ENCODE peak calls at places on chromosomes 1 and 21, in five cellular contexts. I is CD4-positive, CD25-positive, alpha-beta regulatory T cell; U is GM23248; L is tibial artery; V is heart right ventricle. F is an unnamed sample.

GRCh38 chr1:7783178-7783711 is 846 bp upstream of the PER3 start:
- DNase-seq in I (no peak), U (peak), L (peak), V (peak), F (no peak)

GRCh38 chr1:31575373-31576140 is 758 bp upstream of the TINAGL1 start:
- DNase-seq in I (no peak), U (no peak), L (no peak), V (no peak), F (no peak)

GRCh38 chr1:241391926-241392710 is 35.1 kb upstream of the RGS7 start:
- DNase-seq in I (no peak), U (no peak), L (no peak), V (no peak), F (no peak)

GRCh38 chr21:15034126-15034848 is 30.5 kb downstream of the NRIP1 start:
- DNase-seq in I (peak), U (peak), L (no peak), V (no peak), F (no peak)

GRCh38 chr21:14989359-14989758 is 75.4 kb downstream of the NRIP1 start:
- DNase-seq in I (no peak), U (peak), L (no peak), V (peak), F (no peak)

GRCh38 chr1:183719289-183719688 is 66.2 kb upstream of the APOBEC4 start:
- DNase-seq in I (no peak), U (no peak), L (no peak), V (no peak), F (no peak)

GRCh38 chr1:242824435-242824834 is 299.9 kb upstream of the PLD5 start:
- DNase-seq in I (no peak), U (no peak), L (no peak), V (no peak), F (no peak)

GRCh38 chr1:33274446-33274845 is 18.2 kb downstream of the ZNF362 start:
- DNase-seq in I (no peak), U (no peak), L (peak), V (no peak), F (no peak)

GRCh38 chr1:45340816-45341215 is 576 bp upstream of the MUTYH start:
- DNase-seq in I (peak), U (peak), L (no peak), V (no peak), F (peak)

GRCh38 chr1:160006312-160006940 is 25.4 kb downstream of the PIGM start:
- DNase-seq in I (peak), U (peak), L (no peak), V (peak), F (peak)

GRCh38 chr21:42665026-42665425 is 11.6 kb downstream of the PDE9A start:
- DNase-seq in I (no peak), U (no peak), L (no peak), V (no peak), F (no peak)

GRCh38 chr1:33346921-33347649 is 26.2 kb upstream of the A3GALT2 start:
- DNase-seq in I (peak), U (peak), L (peak), V (peak), F (peak)

GRCh38 chr1:10471411-10472219 is 714 bp downstream of the DFFA start:
- DNase-seq in I (no peak), U (peak), L (no peak), V (no peak), F (no peak)

GRCh38 chr1:70874826-70875225 is 172.8 kb downstream of the PTGER3 start:
- DNase-seq in I (no peak), U (peak), L (no peak), V (no peak), F (no peak)

GRCh38 chr1:116403506-116404136 is 30.6 kb downstream of the ATP1A1 start:
- DNase-seq in I (no peak), U (peak), L (no peak), V (no peak), F (no peak)

GRCh38 chr1:29428216-29428615 is 191.9 kb downstream of the PTPRU start:
- DNase-seq in I (no peak), U (no peak), L (no peak), V (no peak), F (no peak)

GRCh38 chr1:61450454-61451213 is 274.3 kb downstream of the TM2D1 start:
- DNase-seq in I (no peak), U (no peak), L (no peak), V (peak), F (no peak)

GRCh38 chr1:14090531-14090930 is 390.5 kb downstream of the PRDM2 start:
- DNase-seq in I (no peak), U (no peak), L (no peak), V (no peak), F (no peak)

DNA sequence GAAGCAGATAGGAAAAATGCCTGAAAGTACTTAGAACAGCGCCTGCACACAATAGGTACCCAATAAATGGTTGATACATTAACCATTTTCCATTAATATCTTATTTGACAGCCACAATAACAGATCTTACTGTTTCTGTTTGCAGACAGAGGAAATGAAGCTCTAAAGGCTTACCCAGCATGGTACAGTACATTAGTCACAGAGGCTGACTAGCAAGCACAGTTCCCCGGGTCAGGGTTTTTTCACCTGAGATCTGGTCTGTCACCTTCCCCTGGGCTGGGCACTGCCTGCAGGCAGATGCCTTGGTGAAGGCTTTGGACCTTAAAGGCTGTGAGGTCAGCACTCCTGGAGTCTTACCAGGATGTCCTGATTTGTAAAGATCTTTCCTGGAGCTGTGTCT is 2.8 kb downstream of the TRIM63 start:
- DNase-seq in I (no peak), U (no peak), L (no peak), V (no peak), F (no peak)
- H3K4me3 ChIP-seq in I (no peak), U (no peak), L (no peak), V (peak), F (no peak)

GRCh38 chr1:155010211-155010918 is 7.8 kb downstream of the ZBTB7B start:
- DNase-seq in I (peak), U (no peak), L (no peak), V (no peak), F (no peak)

GRCh38 chr1:155008015-155008941 is 5.7 kb downstream of the ZBTB7B start:
- DNase-seq in I (peak), U (no peak), L (no peak), V (no peak), F (no peak)

GRCh38 chr1:155011004-155011416 is 8.4 kb downstream of the ZBTB7B start:
- DNase-seq in I (no peak), U (no peak), L (peak), V (no peak), F (no peak)

GRCh38 chr1:155009221-155009711 is 6.7 kb downstream of the ZBTB7B start:
- DNase-seq in I (peak), U (no peak), L (no peak), V (no peak), F (no peak)

DNA sequence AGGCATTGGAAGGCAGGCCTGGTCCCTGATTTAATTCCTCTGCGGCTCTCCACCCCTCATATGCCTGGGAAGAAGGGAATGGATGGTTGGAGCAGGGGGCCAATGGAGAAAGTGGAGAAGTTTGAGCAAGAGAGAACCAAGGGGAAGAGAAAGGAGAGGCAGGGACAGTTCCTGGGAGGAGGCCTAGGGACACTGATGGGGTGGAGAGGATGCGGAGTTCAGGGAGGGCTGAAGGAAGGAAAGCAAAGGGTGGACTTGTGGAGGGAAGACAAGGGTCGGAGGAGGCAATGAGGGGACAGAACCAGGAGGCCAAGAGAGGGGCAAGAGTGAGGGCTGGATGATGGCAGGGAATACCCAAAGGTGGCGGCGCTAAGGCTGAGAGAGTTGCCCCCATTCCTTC is 7.1 kb downstream of the ZBTB7B start:
- DNase-seq in I (no peak), U (no peak), L (no peak), V (no peak), F (no peak)
- H3K4me3 ChIP-seq in I (peak), U (no peak), L (no peak), V (no peak), F (no peak)

GRCh38 chr1:162376754-162377153 is at the start of gene SPATA46:
- DNase-seq in I (no peak), U (no peak), L (no peak), V (no peak), F (no peak)
- H3K4me3 ChIP-seq in I (no peak), U (no peak), L (no peak), V (no peak), F (no peak)

GRCh38 chr1:78145105-78145580 is 99.4 kb downstream of the GIPC2 start:
- DNase-seq in I (peak), U (peak), L (no peak), V (peak), F (peak)

GRCh38 chr1:78141522-78142231 is 95.9 kb downstream of the GIPC2 start:
- DNase-seq in I (no peak), U (no peak), L (no peak), V (no peak), F (no peak)

GRCh38 chr1:78142731-78143130 is 97.0 kb downstream of the GIPC2 start:
- DNase-seq in I (no peak), U (no peak), L (no peak), V (no peak), F (no peak)

GRCh38 chr1:78143673-78144072 is 97.9 kb downstream of the GIPC2 start:
- DNase-seq in I (no peak), U (no peak), L (no peak), V (no peak), F (no peak)

DNA sequence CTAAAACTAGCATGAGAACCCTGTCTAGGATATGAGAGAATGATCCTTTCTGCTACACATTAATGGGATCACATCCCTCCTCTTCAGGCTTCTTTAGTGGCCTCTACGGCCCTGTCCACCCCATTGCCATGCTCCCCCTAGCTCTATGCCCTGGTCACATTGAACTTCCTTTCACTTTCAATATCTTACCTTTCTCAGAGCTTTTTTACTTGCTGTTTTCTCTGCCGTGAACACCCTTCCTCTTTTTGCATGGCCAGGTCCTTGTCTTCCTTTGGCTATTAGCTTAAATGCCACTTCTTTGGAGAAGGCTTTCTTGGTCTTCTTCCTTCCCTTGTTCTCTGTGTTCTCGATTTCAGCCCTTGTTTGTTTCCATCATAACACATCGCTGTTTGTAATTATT is 97.4 kb downstream of the GIPC2 start:
- DNase-seq in I (peak), U (peak), L (no peak), V (no peak), F (no peak)
- H3K4me3 ChIP-seq in I (peak), U (peak), L (no peak), V (no peak), F (no peak)

GRCh38 chr1:40951943-40952743 is 27.4 kb upstream of the CTPS1 start:
- DNase-seq in I (peak), U (peak), L (peak), V (peak), F (peak)

GRCh38 chr1:40955266-40955665 is 24.2 kb upstream of the CTPS1 start:
- DNase-seq in I (no peak), U (no peak), L (peak), V (no peak), F (no peak)

GRCh38 chr1:40956397-40956796 is 23.1 kb upstream of the CTPS1 start:
- DNase-seq in I (no peak), U (no peak), L (no peak), V (no peak), F (no peak)

GRCh38 chr1:40949563-40949962 is 29.9 kb upstream of the CTPS1 start:
- DNase-seq in I (no peak), U (no peak), L (peak), V (no peak), F (no peak)

GRCh38 chr1:40952744-40953315 is 26.7 kb upstream of the CTPS1 start:
- DNase-seq in I (no peak), U (no peak), L (peak), V (no peak), F (no peak)
- H3K4me3 ChIP-seq in I (no peak), U (no peak), L (no peak), V (no peak), F (no peak)

GRCh38 chr1:18278953-18279712 is 171.5 kb downstream of the IGSF21 start:
- DNase-seq in I (no peak), U (no peak), L (no peak), V (no peak), F (no peak)
- H3K4me3 ChIP-seq in I (no peak), U (no peak), L (no peak), V (no peak), F (no peak)

GRCh38 chr1:53315456-53316048 is 12.3 kb downstream of the LRP8 start:
- DNase-seq in I (no peak), U (no peak), L (no peak), V (no peak), F (no peak)

GRCh38 chr1:53314606-53315005 is 13.3 kb downstream of the LRP8 start:
- DNase-seq in I (no peak), U (no peak), L (no peak), V (no peak), F (no peak)

GRCh38 chr1:53316742-53317650 is 10.9 kb downstream of the LRP8 start:
- DNase-seq in I (no peak), U (no peak), L (no peak), V (no peak), F (no peak)

GRCh38 chr1:53317651-53318539 is 10.0 kb downstream of the LRP8 start:
- DNase-seq in I (no peak), U (no peak), L (no peak), V (no peak), F (no peak)

DNA sequence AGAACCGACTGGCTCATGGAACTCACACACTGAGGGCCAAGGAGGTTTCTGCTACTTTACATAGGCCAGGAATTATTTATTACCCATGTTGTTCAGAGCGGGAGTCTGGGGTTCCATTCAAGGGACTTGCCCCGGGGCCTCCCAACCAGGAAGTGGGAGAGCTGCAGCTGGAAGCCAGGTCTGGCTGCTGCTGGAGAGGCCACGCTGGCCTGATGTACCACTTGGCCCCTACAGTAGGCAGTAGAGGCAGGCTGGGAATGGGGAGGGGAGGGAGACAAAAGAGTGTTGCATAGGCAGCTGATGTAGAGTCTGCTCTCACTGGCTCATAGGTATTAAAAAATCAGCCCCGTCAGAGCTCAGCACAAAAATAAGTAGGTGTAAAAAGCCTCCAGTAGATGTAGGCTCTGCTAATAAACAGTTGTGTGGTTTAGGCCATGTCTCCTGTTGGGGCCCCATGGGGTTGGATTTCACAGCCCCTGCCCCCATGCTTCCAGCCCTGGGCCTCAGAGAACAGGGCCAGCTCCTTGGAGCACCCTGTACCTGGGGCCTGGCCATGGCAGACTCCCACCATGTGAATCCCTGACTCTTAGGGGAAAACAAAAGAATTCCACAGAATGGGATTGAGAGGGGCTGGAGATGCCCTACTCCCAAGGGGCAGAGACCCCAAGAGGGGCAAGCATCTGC is 11.7 kb downstream of the LRP8 start:
- DNase-seq in I (no peak), U (no peak), L (no peak), V (no peak), F (no peak)
- H3K4me3 ChIP-seq in I (no peak), U (no peak), L (no peak), V (no peak), F (no peak)

DNA sequence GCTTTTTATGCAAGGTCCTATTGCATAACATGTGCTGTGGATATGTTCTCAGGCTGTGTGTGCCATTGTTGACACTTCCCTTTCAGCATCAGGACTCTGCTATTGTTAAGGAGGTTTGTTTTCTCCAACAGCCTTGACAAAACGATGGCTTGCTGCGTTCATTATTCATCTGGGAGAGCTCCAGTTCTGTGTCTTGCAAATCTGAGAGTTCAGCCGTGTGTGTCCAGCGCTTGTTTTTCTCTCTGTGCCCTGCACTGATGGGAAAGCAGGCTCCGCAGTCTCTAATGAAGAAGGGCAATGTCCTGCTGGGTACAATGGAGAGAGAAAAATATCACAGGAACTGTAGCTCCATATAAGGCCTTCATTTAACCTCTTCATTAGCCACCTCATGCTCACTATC is 63.7 kb downstream of the CLDN17 start:
- DNase-seq in I (no peak), U (no peak), L (no peak), V (no peak), F (no peak)
- H3K4me3 ChIP-seq in I (no peak), U (no peak), L (no peak), V (no peak), F (no peak)

DNA sequence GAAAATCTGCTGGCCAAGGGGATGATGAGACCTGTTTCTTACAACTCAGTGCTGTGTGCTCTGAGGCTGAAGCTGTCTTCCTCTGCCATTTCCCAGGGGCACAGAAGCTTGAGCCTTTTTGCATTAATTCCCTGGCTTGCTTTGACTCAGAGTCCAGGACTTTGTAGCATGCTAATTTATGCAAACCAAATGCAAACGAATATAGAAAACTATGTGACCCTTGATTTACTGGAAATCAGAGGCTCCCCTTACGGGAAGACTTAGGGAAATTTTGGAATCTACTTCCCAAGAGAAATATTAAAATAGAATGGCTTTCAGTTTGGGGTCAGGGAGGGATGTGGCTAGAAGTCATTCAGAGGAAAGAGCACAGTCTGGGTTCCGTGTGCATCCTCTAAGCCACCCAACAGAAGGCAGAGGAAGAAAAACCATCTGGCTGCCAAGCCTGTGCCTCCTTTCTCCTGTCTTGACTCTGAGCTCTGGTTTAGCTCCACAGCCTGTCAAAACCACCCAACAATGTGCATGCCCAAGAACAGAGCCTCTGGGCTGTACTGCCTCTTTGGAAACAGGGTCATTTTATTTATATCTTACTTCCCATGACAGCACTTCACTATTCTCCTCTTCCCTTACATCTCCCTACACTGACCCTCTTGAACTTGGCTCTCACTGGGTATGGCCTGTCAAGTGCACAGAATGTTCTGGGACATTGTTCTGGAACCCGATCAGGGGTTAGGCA is 30.0 kb downstream of the ATF3 start:
- DNase-seq in I (no peak), U (peak), L (no peak), V (peak), F (peak)
- H3K4me3 ChIP-seq in I (no peak), U (no peak), L (no peak), V (no peak), F (no peak)